ENCODE peak calls at places on chromosomes 5 and 9, in seven cellular contexts. B, E, P, X, O, F and V are unnamed samples.

GRCh38 chr9:100052375-100052774 is 46.4 kb downstream of the ERP44 start:
- DNase-seq in B (no peak), E (no peak), P (no peak), X (no peak), O (no peak), F (no peak), V (no peak)

GRCh38 chr5:150120062-150120441 is 33.7 kb upstream of the CSF1R start:
- DNase-seq in B (no peak), E (no peak), P (no peak), X (no peak), O (no peak), F (no peak), V (no peak)

GRCh38 chr5:115842089-115842881 is 550 bp downstream of the AP3S1 start:
- DNase-seq in B (no peak), E (no peak), P (peak), X (peak), O (no peak), F (peak), V (no peak)

GRCh38 chr5:123294544-123294943 is 128.7 kb downstream of the CEP120 start:
- DNase-seq in B (no peak), E (no peak), P (no peak), X (no peak), O (no peak), F (no peak), V (no peak)

GRCh38 chr5:60677831-60678664 is 21.9 kb downstream of the DEPDC1B start:
- DNase-seq in B (peak), E (no peak), P (peak), X (peak), O (no peak), F (peak), V (no peak)

GRCh38 chr9:10706788-10707187 is 94.0 kb upstream of the PTPRD start:
- DNase-seq in B (no peak), E (no peak), P (no peak), X (no peak), O (no peak), F (no peak), V (no peak)

GRCh38 chr5:181173027-181173419 is 25.6 kb downstream of the OR2V2 start:
- DNase-seq in B (no peak), E (no peak), P (no peak), X (no peak), O (peak), F (no peak), V (no peak)

GRCh38 chr9:104982543-104982942 is 54.6 kb upstream of the ABCA1 start:
- DNase-seq in B (no peak), E (no peak), P (no peak), X (no peak), O (no peak), F (no peak), V (no peak)

GRCh38 chr5:176891331-176891958 is 7.7 kb downstream of the HK3 start:
- DNase-seq in B (no peak), E (peak), P (no peak), X (no peak), O (no peak), F (no peak), V (no peak)

GRCh38 chr5:108028411-108028810 is 353.5 kb downstream of the FBXL17 start:
- DNase-seq in B (peak), E (no peak), P (no peak), X (no peak), O (no peak), F (no peak), V (no peak)

GRCh38 chr9:137156567-137157375 is 13.1 kb downstream of the LRRC26 start:
- DNase-seq in B (peak), E (no peak), P (no peak), X (no peak), O (peak), F (peak), V (peak)